ENCODE peak calls at places on chromosomes 7 and 10, in seven cellular contexts. One of them, this sample, is unnamed.
A peak's percentile ranks its signal among the peaks of the same experiment; 100 is the strongest.

GRCh38 chr10:58299580-58299979 is 30.6 kb downstream of the CISD1 start:
- DNase-seq in cardiac muscle cell: peak; percentile 72
- DNase-seq in amniotic epithelial cell: peak; percentile 50
- DNase-seq in stimulated activated CD8-positive, alpha-beta memory T cell treated with anti-CD3 and anti-CD28 coated beads, Interleukin-15, amount 100 ng/mL, for 24 hours: no peak
- DNase-seq in right lobe of liver: no peak
- DNase-seq in heart right ventricle: peak; percentile 56
- DNase-seq in stimulated activated naive CD8-positive, alpha-beta T cell treated with anti-CD3 and anti-CD28 coated beads, Interleukin-15, Interleukin-2, amounts not matched to agents 100 U/mL and 50 U/mL, for 24 hours: peak; percentile 66
- DNase-seq in this sample: peak; percentile 67

GRCh38 chr7:158034571-158034970 is 553.1 kb downstream of the PTPRN2 start:
- DNase-seq in stimulated activated CD8-positive, alpha-beta memory T cell treated with anti-CD3 and anti-CD28 coated beads, Interleukin-15, amount 100 ng/mL, for 24 hours: no peak
- DNase-seq in heart right ventricle: no peak
- DNase-seq in right lobe of liver: no peak
- DNase-seq in amniotic epithelial cell: no peak
- DNase-seq in cardiac muscle cell: no peak
- DNase-seq in stimulated activated naive CD8-positive, alpha-beta T cell treated with anti-CD3 and anti-CD28 coated beads, Interleukin-15, Interleukin-2, amounts not matched to agents 100 U/mL and 50 U/mL, for 24 hours: no peak
- DNase-seq in this sample: no peak

GRCh38 chr7:66847879-66848810 is 72.9 kb upstream of the TMEM248 start:
- DNase-seq in stimulated activated naive CD8-positive, alpha-beta T cell treated with anti-CD3 and anti-CD28 coated beads, Interleukin-15, Interleukin-2, amounts not matched to agents 100 U/mL and 50 U/mL, for 24 hours: peak; percentile 29
- DNase-seq in stimulated activated CD8-positive, alpha-beta memory T cell treated with anti-CD3 and anti-CD28 coated beads, Interleukin-15, amount 100 ng/mL, for 24 hours: no peak
- DNase-seq in right lobe of liver: no peak
- DNase-seq in amniotic epithelial cell: peak; percentile 93
- DNase-seq in heart right ventricle: no peak
- DNase-seq in cardiac muscle cell: peak; percentile 82
- DNase-seq in this sample: no peak

GRCh38 chr10:101716891-101717659 is 22.1 kb upstream of the FBXW4 start:
- DNase-seq in right lobe of liver: no peak
- DNase-seq in amniotic epithelial cell: no peak
- DNase-seq in heart right ventricle: no peak
- DNase-seq in stimulated activated CD8-positive, alpha-beta memory T cell treated with anti-CD3 and anti-CD28 coated beads, Interleukin-15, amount 100 ng/mL, for 24 hours: no peak
- DNase-seq in stimulated activated naive CD8-positive, alpha-beta T cell treated with anti-CD3 and anti-CD28 coated beads, Interleukin-15, Interleukin-2, amounts not matched to agents 100 U/mL and 50 U/mL, for 24 hours: no peak
- DNase-seq in cardiac muscle cell: no peak
- DNase-seq in this sample: no peak

GRCh38 chr7:98396768-98397167 is 4.1 kb downstream of the BAIAP2L1 start:
- DNase-seq in amniotic epithelial cell: no peak
- DNase-seq in stimulated activated naive CD8-positive, alpha-beta T cell treated with anti-CD3 and anti-CD28 coated beads, Interleukin-15, Interleukin-2, amounts not matched to agents 100 U/mL and 50 U/mL, for 24 hours: no peak
- DNase-seq in stimulated activated CD8-positive, alpha-beta memory T cell treated with anti-CD3 and anti-CD28 coated beads, Interleukin-15, amount 100 ng/mL, for 24 hours: no peak
- DNase-seq in right lobe of liver: no peak
- DNase-seq in heart right ventricle: no peak
- DNase-seq in cardiac muscle cell: no peak
- DNase-seq in this sample: no peak

GRCh38 chr7:12540850-12541249 is 29.7 kb upstream of the SCIN start:
- DNase-seq in stimulated activated CD8-positive, alpha-beta memory T cell treated with anti-CD3 and anti-CD28 coated beads, Interleukin-15, amount 100 ng/mL, for 24 hours: no peak
- DNase-seq in stimulated activated naive CD8-positive, alpha-beta T cell treated with anti-CD3 and anti-CD28 coated beads, Interleukin-15, Interleukin-2, amounts not matched to agents 100 U/mL and 50 U/mL, for 24 hours: no peak
- DNase-seq in heart right ventricle: no peak
- DNase-seq in right lobe of liver: no peak
- DNase-seq in amniotic epithelial cell: peak; percentile 35
- DNase-seq in cardiac muscle cell: no peak
- DNase-seq in this sample: no peak

GRCh38 chr10:16519908-16520861 is 1.5 kb downstream of the C1QL3 start:
- DNase-seq in stimulated activated naive CD8-positive, alpha-beta T cell treated with anti-CD3 and anti-CD28 coated beads, Interleukin-15, Interleukin-2, amounts not matched to agents 100 U/mL and 50 U/mL, for 24 hours: peak; percentile 17
- DNase-seq in right lobe of liver: no peak
- DNase-seq in cardiac muscle cell: no peak
- DNase-seq in amniotic epithelial cell: no peak
- DNase-seq in stimulated activated CD8-positive, alpha-beta memory T cell treated with anti-CD3 and anti-CD28 coated beads, Interleukin-15, amount 100 ng/mL, for 24 hours: no peak
- DNase-seq in heart right ventricle: no peak
- DNase-seq in this sample: peak; percentile 20

GRCh38 chr10:26540601-26541000 is 102.5 kb downstream of the APBB1IP start:
- DNase-seq in right lobe of liver: no peak
- DNase-seq in heart right ventricle: no peak
- DNase-seq in amniotic epithelial cell: no peak
- DNase-seq in stimulated activated CD8-positive, alpha-beta memory T cell treated with anti-CD3 and anti-CD28 coated beads, Interleukin-15, amount 100 ng/mL, for 24 hours: no peak
- DNase-seq in cardiac muscle cell: peak; percentile 19
- DNase-seq in stimulated activated naive CD8-positive, alpha-beta T cell treated with anti-CD3 and anti-CD28 coated beads, Interleukin-15, Interleukin-2, amounts not matched to agents 100 U/mL and 50 U/mL, for 24 hours: no peak
- DNase-seq in this sample: no peak

GRCh38 chr10:11164806-11165590 is 147.3 kb downstream of the CELF2 start:
- DNase-seq in right lobe of liver: peak; percentile 67
- DNase-seq in heart right ventricle: peak; percentile 72
- DNase-seq in stimulated activated naive CD8-positive, alpha-beta T cell treated with anti-CD3 and anti-CD28 coated beads, Interleukin-15, Interleukin-2, amounts not matched to agents 100 U/mL and 50 U/mL, for 24 hours: peak; percentile 79
- DNase-seq in cardiac muscle cell: peak; percentile 84
- DNase-seq in amniotic epithelial cell: peak; percentile 33
- DNase-seq in stimulated activated CD8-positive, alpha-beta memory T cell treated with anti-CD3 and anti-CD28 coated beads, Interleukin-15, amount 100 ng/mL, for 24 hours: peak; percentile 36
- DNase-seq in this sample: peak; percentile 83

GRCh38 chr7:84204655-84205054 is 10.1 kb upstream of the SEMA3A start:
- DNase-seq in stimulated activated naive CD8-positive, alpha-beta T cell treated with anti-CD3 and anti-CD28 coated beads, Interleukin-15, Interleukin-2, amounts not matched to agents 100 U/mL and 50 U/mL, for 24 hours: no peak
- DNase-seq in stimulated activated CD8-positive, alpha-beta memory T cell treated with anti-CD3 and anti-CD28 coated beads, Interleukin-15, amount 100 ng/mL, for 24 hours: no peak
- DNase-seq in heart right ventricle: no peak
- DNase-seq in amniotic epithelial cell: peak; percentile 58
- DNase-seq in cardiac muscle cell: peak; percentile 63
- DNase-seq in right lobe of liver: no peak
- DNase-seq in this sample: peak; percentile 70

GRCh38 chr7:27032843-27033242 is 63.0 kb downstream of the HOXA1 start:
- DNase-seq in stimulated activated CD8-positive, alpha-beta memory T cell treated with anti-CD3 and anti-CD28 coated beads, Interleukin-15, amount 100 ng/mL, for 24 hours: no peak
- DNase-seq in right lobe of liver: no peak
- DNase-seq in stimulated activated naive CD8-positive, alpha-beta T cell treated with anti-CD3 and anti-CD28 coated beads, Interleukin-15, Interleukin-2, amounts not matched to agents 100 U/mL and 50 U/mL, for 24 hours: no peak
- DNase-seq in heart right ventricle: no peak
- DNase-seq in cardiac muscle cell: no peak
- DNase-seq in amniotic epithelial cell: peak; percentile 58
- DNase-seq in this sample: peak; percentile 18

GRCh38 chr7:48299580-48300169 is 128.4 kb downstream of the ABCA13 start:
- DNase-seq in stimulated activated naive CD8-positive, alpha-beta T cell treated with anti-CD3 and anti-CD28 coated beads, Interleukin-15, Interleukin-2, amounts not matched to agents 100 U/mL and 50 U/mL, for 24 hours: peak; percentile 59
- DNase-seq in cardiac muscle cell: peak; percentile 80
- DNase-seq in right lobe of liver: no peak
- DNase-seq in stimulated activated CD8-positive, alpha-beta memory T cell treated with anti-CD3 and anti-CD28 coated beads, Interleukin-15, amount 100 ng/mL, for 24 hours: no peak
- DNase-seq in heart right ventricle: peak; percentile 47
- DNase-seq in amniotic epithelial cell: peak; percentile 79
- DNase-seq in this sample: peak; percentile 83

GRCh38 chr7:85068796-85069195 is 118.1 kb downstream of the SEMA3D start:
- DNase-seq in heart right ventricle: no peak
- DNase-seq in stimulated activated naive CD8-positive, alpha-beta T cell treated with anti-CD3 and anti-CD28 coated beads, Interleukin-15, Interleukin-2, amounts not matched to agents 100 U/mL and 50 U/mL, for 24 hours: no peak
- DNase-seq in right lobe of liver: no peak
- DNase-seq in cardiac muscle cell: peak; percentile 67
- DNase-seq in amniotic epithelial cell: peak; percentile 74
- DNase-seq in stimulated activated CD8-positive, alpha-beta memory T cell treated with anti-CD3 and anti-CD28 coated beads, Interleukin-15, amount 100 ng/mL, for 24 hours: no peak
- DNase-seq in this sample: peak; percentile 38

GRCh38 chr10:58734116-58734515 is 221.4 kb downstream of the BICC1 start:
- DNase-seq in right lobe of liver: no peak
- DNase-seq in amniotic epithelial cell: no peak
- DNase-seq in cardiac muscle cell: no peak
- DNase-seq in heart right ventricle: no peak
- DNase-seq in stimulated activated naive CD8-positive, alpha-beta T cell treated with anti-CD3 and anti-CD28 coated beads, Interleukin-15, Interleukin-2, amounts not matched to agents 100 U/mL and 50 U/mL, for 24 hours: no peak
- DNase-seq in stimulated activated CD8-positive, alpha-beta memory T cell treated with anti-CD3 and anti-CD28 coated beads, Interleukin-15, amount 100 ng/mL, for 24 hours: no peak
- DNase-seq in this sample: peak; percentile 63

GRCh38 chr7:115145512-115145911 is 223.6 kb downstream of the MDFIC start:
- DNase-seq in stimulated activated naive CD8-positive, alpha-beta T cell treated with anti-CD3 and anti-CD28 coated beads, Interleukin-15, Interleukin-2, amounts not matched to agents 100 U/mL and 50 U/mL, for 24 hours: no peak
- DNase-seq in amniotic epithelial cell: no peak
- DNase-seq in cardiac muscle cell: peak; percentile 83
- DNase-seq in heart right ventricle: no peak
- DNase-seq in stimulated activated CD8-positive, alpha-beta memory T cell treated with anti-CD3 and anti-CD28 coated beads, Interleukin-15, amount 100 ng/mL, for 24 hours: no peak
- DNase-seq in right lobe of liver: no peak
- DNase-seq in this sample: peak; percentile 44

This sample was measured in AG20443.